ENCODE peak calls at places on chromosomes 5 and 9, in five cellular contexts. One of them, this sample, is unnamed.

GRCh38 chr5:53392073-53392472 is 88.4 kb upstream of the FST start:
- DNase-seq in endothelial cell: no peak
- DNase-seq in neural progenitor cell: no peak
- DNase-seq in nephron progenitor cell: no peak
- DNase-seq in OCI-LY7: no peak
- DNase-seq in this sample: no peak

GRCh38 chr5:82862247-82862646 is 214.9 kb downstream of the TMEM167A start:
- DNase-seq in endothelial cell: no peak
- DNase-seq in neural progenitor cell: no peak
- DNase-seq in OCI-LY7: no peak
- DNase-seq in nephron progenitor cell: no peak
- DNase-seq in this sample: no peak

GRCh38 chr5:116514521-116514920 is 60.1 kb downstream of the SEMA6A start:
- DNase-seq in nephron progenitor cell: no peak
- DNase-seq in endothelial cell: no peak
- DNase-seq in neural progenitor cell: no peak
- DNase-seq in OCI-LY7: no peak
- DNase-seq in this sample: no peak

GRCh38 chr5:72161951-72162350 is 54.7 kb downstream of the MAP1B start:
- DNase-seq in OCI-LY7: no peak
- DNase-seq in nephron progenitor cell: no peak
- DNase-seq in neural progenitor cell: no peak
- DNase-seq in endothelial cell: no peak
- DNase-seq in this sample: no peak

GRCh38 chr5:6190838-6191237 is 187.5 kb downstream of the MED10 start:
- DNase-seq in neural progenitor cell: no peak
- DNase-seq in OCI-LY7: no peak
- DNase-seq in endothelial cell: no peak
- DNase-seq in nephron progenitor cell: no peak
- DNase-seq in this sample: no peak

GRCh38 chr5:142749321-142749720 is 20.9 kb upstream of the ARHGAP26 start:
- DNase-seq in neural progenitor cell: no peak
- DNase-seq in endothelial cell: no peak
- DNase-seq in nephron progenitor cell: no peak
- DNase-seq in OCI-LY7: no peak
- DNase-seq in this sample: no peak

GRCh38 chr9:89368550-89368949 is 50.2 kb downstream of the SECISBP2 start:
- DNase-seq in OCI-LY7: no peak
- DNase-seq in neural progenitor cell: no peak
- DNase-seq in endothelial cell: no peak
- DNase-seq in nephron progenitor cell: no peak
- DNase-seq in this sample: no peak

GRCh38 chr5:133316346-133317343 is 264.8 kb downstream of the HSPA4 start:
- DNase-seq in nephron progenitor cell: peak; percentile 29
- DNase-seq in OCI-LY7: peak; percentile 14
- DNase-seq in neural progenitor cell: peak; percentile 70
- DNase-seq in endothelial cell: peak; percentile 62
- DNase-seq in this sample: no peak

GRCh38 chr9:91163773-91164471 is 197.8 kb downstream of the AUH start:
- DNase-seq in nephron progenitor cell: no peak
- DNase-seq in neural progenitor cell: no peak
- DNase-seq in OCI-LY7: peak; percentile 45
- DNase-seq in endothelial cell: no peak
- DNase-seq in this sample: no peak

GRCh38 chr5:39016587-39017275 is 57.5 kb downstream of the RICTOR start:
- DNase-seq in neural progenitor cell: no peak
- DNase-seq in endothelial cell: no peak
- DNase-seq in OCI-LY7: no peak
- DNase-seq in nephron progenitor cell: no peak
- DNase-seq in this sample: no peak

GRCh38 chr9:72979405-72980100 is 26.7 kb upstream of the ALDH1A1 start:
- DNase-seq in neural progenitor cell: no peak
- DNase-seq in endothelial cell: no peak
- DNase-seq in OCI-LY7: no peak
- DNase-seq in nephron progenitor cell: no peak
- DNase-seq in this sample: no peak

GRCh38 chr9:71768388-71769174 is at the start of gene CEMIP2:
- DNase-seq in nephron progenitor cell: peak; percentile 90
- DNase-seq in OCI-LY7: peak; percentile 88
- DNase-seq in endothelial cell: peak; percentile 88
- DNase-seq in neural progenitor cell: peak; percentile 96
- DNase-seq in this sample: peak; percentile 90

GRCh38 chr5:151667083-151667482 is 19.6 kb downstream of the SPARC start:
- DNase-seq in nephron progenitor cell: no peak
- DNase-seq in OCI-LY7: no peak
- DNase-seq in endothelial cell: no peak
- DNase-seq in neural progenitor cell: no peak
- DNase-seq in this sample: no peak

GRCh38 chr9:123093141-123093540 is 59.7 kb downstream of the GPR21 start:
- DNase-seq in endothelial cell: no peak
- DNase-seq in nephron progenitor cell: no peak
- DNase-seq in OCI-LY7: no peak
- DNase-seq in neural progenitor cell: no peak
- DNase-seq in this sample: no peak

GRCh38 chr5:175697846-175698245 is 40.0 kb downstream of the HRH2 start:
- DNase-seq in nephron progenitor cell: no peak
- DNase-seq in OCI-LY7: no peak
- DNase-seq in neural progenitor cell: no peak
- DNase-seq in endothelial cell: no peak
- DNase-seq in this sample: no peak

GRCh38 chr9:5375091-5375490 is 35.4 kb upstream of the RLN1 start:
- DNase-seq in nephron progenitor cell: no peak
- DNase-seq in endothelial cell: no peak
- DNase-seq in OCI-LY7: no peak
- DNase-seq in neural progenitor cell: no peak
- DNase-seq in this sample: peak; percentile 27

GRCh38 chr5:398475-399295 is 44.3 kb upstream of the EXOC3 start:
- DNase-seq in nephron progenitor cell: no peak
- DNase-seq in neural progenitor cell: no peak
- DNase-seq in OCI-LY7: no peak
- DNase-seq in endothelial cell: no peak
- DNase-seq in this sample: no peak

GRCh38 chr9:347667-348292 is 133.1 kb downstream of the DOCK8 start:
- DNase-seq in OCI-LY7: peak; percentile 28
- DNase-seq in nephron progenitor cell: no peak
- DNase-seq in neural progenitor cell: peak; percentile 46
- DNase-seq in endothelial cell: no peak
- DNase-seq in this sample: no peak

GRCh38 chr5:144427871-144428270 is 257.2 kb downstream of the KCTD16 start:
- DNase-seq in endothelial cell: no peak
- DNase-seq in OCI-LY7: no peak
- DNase-seq in nephron progenitor cell: no peak
- DNase-seq in neural progenitor cell: no peak
- DNase-seq in this sample: no peak

GRCh38 chr5:172113036-172113435 is 75.0 kb downstream of the STK10 start:
- DNase-seq in endothelial cell: no peak
- DNase-seq in neural progenitor cell: no peak
- DNase-seq in OCI-LY7: peak; percentile 57
- DNase-seq in nephron progenitor cell: no peak
- DNase-seq in this sample: no peak

GRCh38 chr5:67425514-67425913 is 228.9 kb upstream of the CD180 start:
- DNase-seq in neural progenitor cell: no peak
- DNase-seq in nephron progenitor cell: no peak
- DNase-seq in OCI-LY7: no peak
- DNase-seq in endothelial cell: no peak
- DNase-seq in this sample: no peak

GRCh38 chr9:114690308-114690707 is 8.3 kb upstream of the TEX48 start:
- DNase-seq in neural progenitor cell: no peak
- DNase-seq in OCI-LY7: no peak
- DNase-seq in nephron progenitor cell: no peak
- DNase-seq in endothelial cell: no peak
- DNase-seq in this sample: no peak

GRCh38 chr5:136020001-136020382 is 8.8 kb upstream of the TGFBI start:
- DNase-seq in nephron progenitor cell: no peak
- DNase-seq in endothelial cell: no peak
- DNase-seq in neural progenitor cell: no peak
- DNase-seq in OCI-LY7: no peak
- DNase-seq in this sample: no peak

GRCh38 chr5:133991171-133991910 is 13.4 kb downstream of the VDAC1 start:
- DNase-seq in endothelial cell: no peak
- DNase-seq in neural progenitor cell: no peak
- DNase-seq in OCI-LY7: no peak
- DNase-seq in nephron progenitor cell: no peak
- DNase-seq in this sample: no peak

GRCh38 chr5:150516011-150516410 is 8.1 kb downstream of the NDST1 start:
- DNase-seq in neural progenitor cell: no peak
- DNase-seq in nephron progenitor cell: no peak
- DNase-seq in OCI-LY7: no peak
- DNase-seq in endothelial cell: no peak
- DNase-seq in this sample: no peak

GRCh38 chr5:153883829-153884228 is 154.9 kb downstream of the FAM114A2 start:
- DNase-seq in OCI-LY7: no peak
- DNase-seq in endothelial cell: no peak
- DNase-seq in nephron progenitor cell: no peak
- DNase-seq in neural progenitor cell: peak; percentile 65
- DNase-seq in this sample: no peak

GRCh38 chr5:73558950-73559349 is 6.5 kb downstream of the ANKRA2 start:
- DNase-seq in OCI-LY7: no peak
- DNase-seq in endothelial cell: no peak
- DNase-seq in nephron progenitor cell: no peak
- DNase-seq in neural progenitor cell: no peak
- DNase-seq in this sample: no peak

GRCh38 chr5:141001854-141002666 is 35.8 kb downstream of the PCDHAC2 start:
- DNase-seq in OCI-LY7: no peak
- DNase-seq in neural progenitor cell: peak; percentile 84
- DNase-seq in nephron progenitor cell: peak; percentile 54
- DNase-seq in endothelial cell: peak; percentile 34
- DNase-seq in this sample: no peak

GRCh38 chr5:164132358-164132757 is 626.9 kb downstream of the MAT2B start:
- DNase-seq in neural progenitor cell: no peak
- DNase-seq in OCI-LY7: peak; percentile 1
- DNase-seq in nephron progenitor cell: no peak
- DNase-seq in endothelial cell: no peak
- DNase-seq in this sample: no peak
- TF ChIP-seq CTCF in neural progenitor cell: no peak
- TF ChIP-seq CTCF in OCI-LY7: no peak
- TF ChIP-seq CTCF in nephron progenitor cell: no peak
- TF ChIP-seq CTCF in endothelial cell: no peak
- TF ChIP-seq CTCF in this sample: no peak

GRCh38 chr9:32841314-32841713 is 58.0 kb downstream of the TMEM215 start:
- DNase-seq in nephron progenitor cell: no peak
- DNase-seq in OCI-LY7: no peak
- DNase-seq in neural progenitor cell: no peak
- DNase-seq in endothelial cell: no peak
- DNase-seq in this sample: no peak
- TF ChIP-seq CTCF in nephron progenitor cell: no peak
- TF ChIP-seq CTCF in OCI-LY7: no peak
- TF ChIP-seq CTCF in neural progenitor cell: no peak
- TF ChIP-seq CTCF in endothelial cell: no peak
- TF ChIP-seq CTCF in this sample: no peak

GRCh38 chr5:170747357-170747756 is 36.2 kb upstream of the GABRP start:
- DNase-seq in nephron progenitor cell: no peak
- DNase-seq in OCI-LY7: no peak
- DNase-seq in neural progenitor cell: no peak
- DNase-seq in endothelial cell: no peak
- DNase-seq in this sample: no peak

GRCh38 chr5:170748986-170749385 is 34.5 kb upstream of the GABRP start:
- DNase-seq in neural progenitor cell: no peak
- DNase-seq in endothelial cell: no peak
- DNase-seq in nephron progenitor cell: no peak
- DNase-seq in OCI-LY7: no peak
- DNase-seq in this sample: no peak

GRCh38 chr5:170746952-170747340 is 36.6 kb upstream of the GABRP start:
- DNase-seq in neural progenitor cell: no peak
- DNase-seq in OCI-LY7: no peak
- DNase-seq in nephron progenitor cell: no peak
- DNase-seq in endothelial cell: no peak
- DNase-seq in this sample: no peak

GRCh38 chr5:170746081-170746951 is 37.2 kb upstream of the GABRP start:
- DNase-seq in endothelial cell: peak; percentile 31
- DNase-seq in nephron progenitor cell: no peak
- DNase-seq in neural progenitor cell: peak; percentile 21
- DNase-seq in OCI-LY7: no peak
- DNase-seq in this sample: peak; percentile 19

GRCh38 chr5:170747851-170748250 is 35.7 kb upstream of the GABRP start:
- DNase-seq in endothelial cell: peak; percentile 62
- DNase-seq in nephron progenitor cell: peak; percentile 55
- DNase-seq in OCI-LY7: no peak
- DNase-seq in neural progenitor cell: peak; percentile 73
- DNase-seq in this sample: no peak
- TF ChIP-seq CTCF in endothelial cell: peak; percentile 70
- TF ChIP-seq CTCF in nephron progenitor cell: peak; percentile 57
- TF ChIP-seq CTCF in OCI-LY7: no peak
- TF ChIP-seq CTCF in neural progenitor cell: peak; percentile 65
- TF ChIP-seq CTCF in this sample: no peak

GRCh38 chr9:104362912-104363472 is 141.1 kb upstream of the OR13F1 start:
- DNase-seq in OCI-LY7: no peak
- DNase-seq in neural progenitor cell: no peak
- DNase-seq in nephron progenitor cell: no peak
- DNase-seq in endothelial cell: no peak
- DNase-seq in this sample: no peak

DNA sequence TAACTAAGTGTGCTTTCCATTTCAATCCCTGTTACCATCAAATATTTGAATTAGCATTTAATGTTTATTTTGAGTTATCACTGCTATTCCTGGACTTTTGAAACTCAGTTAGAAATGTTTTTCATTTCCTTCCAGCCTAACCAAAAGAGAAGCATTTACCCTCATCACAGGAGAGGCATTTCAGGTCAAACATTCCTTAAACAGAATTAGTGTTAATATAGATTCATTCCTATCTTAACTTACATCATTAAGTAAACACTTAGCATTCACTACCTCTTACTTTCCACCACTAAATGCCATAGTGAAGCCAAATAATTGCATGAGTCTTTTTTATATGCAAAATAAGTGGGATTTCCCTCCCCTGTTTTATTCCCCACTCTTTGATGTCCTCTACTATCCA is 136.6 kb upstream of the OR13F1 start:
- DNase-seq in neural progenitor cell: no peak
- DNase-seq in OCI-LY7: no peak
- DNase-seq in nephron progenitor cell: no peak
- DNase-seq in endothelial cell: no peak
- DNase-seq in this sample: no peak
- TF ChIP-seq CTCF in neural progenitor cell: no peak
- TF ChIP-seq CTCF in OCI-LY7: no peak
- TF ChIP-seq CTCF in nephron progenitor cell: no peak
- TF ChIP-seq CTCF in endothelial cell: no peak
- TF ChIP-seq CTCF in this sample: no peak

GRCh38 chr5:61949680-61950435 is 356.1 kb upstream of the KIF2A start:
- DNase-seq in endothelial cell: no peak
- DNase-seq in neural progenitor cell: no peak
- DNase-seq in OCI-LY7: no peak
- DNase-seq in nephron progenitor cell: no peak
- DNase-seq in this sample: no peak
- TF ChIP-seq CTCF in endothelial cell: no peak
- TF ChIP-seq CTCF in neural progenitor cell: no peak
- TF ChIP-seq CTCF in OCI-LY7: no peak
- TF ChIP-seq CTCF in nephron progenitor cell: no peak
- TF ChIP-seq CTCF in this sample: no peak

DNA sequence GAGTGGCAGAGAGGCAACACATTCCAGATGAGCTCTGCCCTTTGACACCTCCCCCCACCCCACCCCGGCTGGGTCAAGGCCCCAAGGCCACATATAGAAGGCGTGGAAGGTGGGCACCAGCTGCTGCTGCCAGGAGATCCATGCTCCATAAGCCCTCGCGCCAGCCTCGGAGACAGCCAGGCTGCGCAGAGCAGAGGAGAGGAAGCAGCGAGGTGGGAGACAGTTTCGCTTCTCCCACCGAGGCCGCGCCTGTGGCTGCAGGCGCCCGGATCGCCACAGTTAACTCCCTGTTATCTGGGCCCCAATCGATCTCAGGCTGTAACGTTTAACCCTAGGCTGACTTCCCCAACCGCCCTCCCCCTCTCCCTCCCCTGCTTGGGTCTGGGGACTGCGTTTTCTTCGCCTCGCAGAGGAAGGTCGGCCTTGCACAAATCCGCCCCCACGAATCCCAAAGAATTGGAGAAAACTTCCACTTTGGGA is 1.2 kb upstream of the CXXC5 start:
- DNase-seq in nephron progenitor cell: peak; percentile 45
- DNase-seq in endothelial cell: no peak
- DNase-seq in OCI-LY7: no peak
- DNase-seq in neural progenitor cell: peak; percentile 67
- DNase-seq in this sample: no peak
- TF ChIP-seq CTCF in nephron progenitor cell: no peak
- TF ChIP-seq CTCF in endothelial cell: no peak
- TF ChIP-seq CTCF in OCI-LY7: no peak
- TF ChIP-seq CTCF in neural progenitor cell: no peak
- TF ChIP-seq CTCF in this sample: no peak

This sample was measured in GM13976.